ENCODE peak calls at places on chromosomes 1 and 21, in six cellular contexts. Z, M, K, L, H and B are unnamed samples.

GRCh38 chr1:16215882-16216753 is 3.7 kb upstream of the ARHGEF19 start:
- DNase-seq in Z (peak; percentile 69), M (peak; percentile 100), K (peak; percentile 93), L (peak; percentile 50), H (peak; percentile 93), B (peak; percentile 87)

GRCh38 chr1:97680894-97681293 is 239.9 kb downstream of the DPYD start:
- DNase-seq in Z (peak; percentile 5), M (no peak), K (no peak), L (no peak), H (peak; percentile 8), B (no peak)

GRCh38 chr1:88519156-88519555 is 164.9 kb upstream of the PKN2 start:
- DNase-seq in Z (peak; percentile 49), M (peak; percentile 4), K (no peak), L (peak; percentile 27), H (no peak), B (no peak)

GRCh38 chr1:121516279-121516967 is 331.6 kb downstream of the SRGAP2C start:
- DNase-seq in Z (no peak), M (no peak), K (no peak), L (no peak), H (no peak), B (no peak)

GRCh38 chr1:37609002-37609401 is 13.3 kb upstream of the GNL2 start:
- DNase-seq in Z (no peak), M (no peak), K (no peak), L (no peak), H (no peak), B (no peak)

GRCh38 chr1:201653238-201653637 is 114.3 kb downstream of the NAV1 start:
- DNase-seq in Z (no peak), M (peak; percentile 20), K (no peak), L (no peak), H (no peak), B (no peak)

GRCh38 chr1:175845371-175845770 is 102.0 kb upstream of the TNR start:
- DNase-seq in Z (no peak), M (no peak), K (no peak), L (no peak), H (no peak), B (no peak)

GRCh38 chr21:37587203-37587602 is 220.6 kb downstream of the DYRK1A start:
- DNase-seq in Z (no peak), M (no peak), K (no peak), L (no peak), H (no peak), B (no peak)

GRCh38 chr1:209871430-209871829 is 43.7 kb downstream of the UTP25 start:
- DNase-seq in Z (no peak), M (no peak), K (no peak), L (no peak), H (no peak), B (no peak)

GRCh38 chr1:98119793-98120192 is 199.0 kb upstream of the DPYD start:
- DNase-seq in Z (peak; percentile 22), M (peak; percentile 59), K (peak; percentile 23), L (peak; percentile 20), H (peak; percentile 30), B (no peak)

GRCh38 chr21:42189860-42190491 is 29.0 kb upstream of the ABCG1 start:
- DNase-seq in Z (no peak), M (no peak), K (no peak), L (no peak), H (no peak), B (no peak)

GRCh38 chr1:221543529-221544120 is 198.3 kb downstream of the DUSP10 start:
- DNase-seq in Z (peak; percentile 54), M (peak; percentile 23), K (no peak), L (peak; percentile 55), H (peak; percentile 77), B (peak; percentile 75)

GRCh38 chr1:43552813-43553212 is 22.1 kb downstream of the PTPRF start:
- DNase-seq in Z (peak; percentile 47), M (no peak), K (no peak), L (peak; percentile 81), H (no peak), B (no peak)

GRCh38 chr21:34545079-34545884 is 33.3 kb upstream of the KCNE1 start:
- DNase-seq in Z (peak; percentile 73), M (peak; percentile 53), K (no peak), L (peak; percentile 86), H (peak; percentile 87), B (peak; percentile 77)

GRCh38 chr1:22855668-22856606 is 116.7 kb downstream of the LACTBL1 start:
- DNase-seq in Z (no peak), M (no peak), K (no peak), L (no peak), H (no peak), B (no peak)

GRCh38 chr1:52603301-52603675 is 1.1 kb downstream of the GPX7 start:
- DNase-seq in Z (no peak), M (no peak), K (no peak), L (peak; percentile 9), H (no peak), B (no peak)

GRCh38 chr21:39088831-39089380 is 94.3 kb downstream of the PSMG1 start:
- DNase-seq in Z (peak; percentile 82), M (no peak), K (no peak), L (peak; percentile 58), H (peak; percentile 62), B (peak; percentile 70)

GRCh38 chr1:177800386-177801058 is 169.3 kb downstream of the SEC16B start:
- DNase-seq in Z (peak; percentile 35), M (no peak), K (no peak), L (peak; percentile 72), H (peak; percentile 4), B (peak; percentile 47)

GRCh38 chr1:37945743-37946702 is 830 bp downstream of the INPP5B start:
- DNase-seq in Z (peak; percentile 95), M (no peak), K (no peak), L (peak; percentile 89), H (peak; percentile 98), B (peak; percentile 90)

GRCh38 chr1:44645466-44646244 is 28.6 kb downstream of the TMEM53 start:
- DNase-seq in Z (peak; percentile 73), M (no peak), K (no peak), L (peak; percentile 75), H (no peak), B (no peak)

GRCh38 chr1:97008226-97008625 is 286.6 kb downstream of the PTBP2 start:
- DNase-seq in Z (peak; percentile 28), M (no peak), K (no peak), L (no peak), H (peak; percentile 39), B (no peak)

GRCh38 chr1:192592981-192593683 is 17.6 kb downstream of the RGS1 start:
- DNase-seq in Z (peak; percentile 12), M (no peak), K (no peak), L (peak; percentile 15), H (peak; percentile 14), B (peak; percentile 21)

GRCh38 chr1:73635021-73635420 is 563.0 kb downstream of the LRRIQ3 start:
- DNase-seq in Z (no peak), M (no peak), K (no peak), L (no peak), H (no peak), B (no peak)

GRCh38 chr1:203038217-203038741 is 12.0 kb downstream of the PPFIA4 start:
- DNase-seq in Z (peak; percentile 78), M (no peak), K (no peak), L (peak; percentile 93), H (no peak), B (peak; percentile 78)

GRCh38 chr21:27525780-27526179 is 558.9 kb upstream of the ADAMTS5 start:
- DNase-seq in Z (no peak), M (no peak), K (no peak), L (no peak), H (peak; percentile 16), B (no peak)

GRCh38 chr1:201042663-201043461 is 19.3 kb upstream of the KIF21B start:
- DNase-seq in Z (peak; percentile 70), M (peak; percentile 85), K (peak; percentile 61), L (peak; percentile 82), H (peak; percentile 90), B (peak; percentile 82)

GRCh38 chr1:208541225-208541855 is 297.2 kb upstream of the PLXNA2 start:
- DNase-seq in Z (no peak), M (no peak), K (no peak), L (no peak), H (no peak), B (no peak)

GRCh38 chr1:34858901-34859441 is 578 bp downstream of the SMIM12 start:
- DNase-seq in Z (peak; percentile 28), M (no peak), K (no peak), L (peak; percentile 60), H (peak; percentile 53), B (peak; percentile 50)

GRCh38 chr1:52726265-52727113 is at the start of gene ZYG11B:
- DNase-seq in Z (peak; percentile 76), M (peak; percentile 94), K (peak; percentile 85), L (peak; percentile 100), H (peak; percentile 87), B (peak; percentile 96)

GRCh38 chr1:46413596-46413985 is 19.5 kb downstream of the FAAH start:
- DNase-seq in Z (no peak), M (peak; percentile 40), K (no peak), L (peak; percentile 45), H (peak; percentile 35), B (no peak)

GRCh38 chr1:15788624-15789301 is 18.7 kb downstream of the UQCRHL start:
- DNase-seq in Z (peak; percentile 75), M (no peak), K (no peak), L (no peak), H (peak; percentile 57), B (peak; percentile 38)

GRCh38 chr1:36160949-36161485 is 5.1 kb downstream of the MAP7D1 start:
- DNase-seq in Z (peak; percentile 71), M (peak; percentile 86), K (no peak), L (peak; percentile 80), H (peak; percentile 67), B (peak; percentile 78)

GRCh38 chr1:211287218-211287617 is 28.1 kb downstream of the RCOR3 start:
- DNase-seq in Z (no peak), M (no peak), K (no peak), L (no peak), H (no peak), B (no peak)

GRCh38 chr1:23470282-23471070 is 13.5 kb downstream of the ASAP3 start:
- DNase-seq in Z (peak; percentile 49), M (no peak), K (no peak), L (no peak), H (peak; percentile 78), B (peak; percentile 24)

GRCh38 chr1:21909787-21910503 is 27.2 kb downstream of the HSPG2 start:
- DNase-seq in Z (peak; percentile 60), M (peak; percentile 81), K (peak; percentile 47), L (peak; percentile 48), H (peak; percentile 35), B (peak; percentile 86)

GRCh38 chr1:43776043-43776761 is 68.9 kb downstream of the ST3GAL3 start:
- DNase-seq in Z (peak; percentile 89), M (no peak), K (no peak), L (no peak), H (peak; percentile 88), B (peak; percentile 91)

GRCh38 chr1:3249846-3250501 is 181.0 kb downstream of the PRDM16 start:
- DNase-seq in Z (no peak), M (no peak), K (no peak), L (no peak), H (no peak), B (no peak)

GRCh38 chr1:202750761-202751160 is 40.5 kb upstream of the SYT2 start:
- DNase-seq in Z (no peak), M (no peak), K (no peak), L (no peak), H (peak; percentile 17), B (no peak)

GRCh38 chr21:36909901-36910561 is 56.4 kb downstream of the HLCS start:
- DNase-seq in Z (peak; percentile 99), M (no peak), K (no peak), L (peak; percentile 86), H (peak; percentile 98), B (peak; percentile 98)